ENCODE peak calls at places on chromosomes 4 and X, in six cellular contexts. Z is SK-N-DZ; E is stimulated activated CD8-positive, alpha-beta memory T cell treated with anti-CD3 and anti-CD28 coated beads, Interleukin-7, amount 100 ng/mL, for 4 hours; C is CD4-positive, alpha-beta memory T cell; G is activated naive CD4-positive, alpha-beta T cell treated with anti-CD3 and anti-CD28 coated beads for 36 hours; L is AG09319. W is an unnamed sample.

GRCh38 chr4:140736669-140737343 is 19.4 kb downstream of the TBC1D9 start:
- DNase-seq in Z (no peak), E (no peak), C (no peak), G (no peak), L (no peak), W (no peak)

GRCh38 chrX:128781506-128781905 is 729.3 kb upstream of the ACTRT1 start:
- DNase-seq in Z (peak), E (no peak), C (no peak), G (peak), L (no peak), W (peak)

GRCh38 chr4:166498541-166498940 is 625.5 kb downstream of the TLL1 start:
- DNase-seq in Z (no peak), E (no peak), C (no peak), G (no peak), L (no peak), W (no peak)

GRCh38 chrX:11458175-11458574 is 165.0 kb downstream of the AMELX start:
- DNase-seq in Z (no peak), E (no peak), C (no peak), G (no peak), L (no peak), W (no peak)

GRCh38 chr4:26000274-26000950 is 86.4 kb downstream of the SMIM20 start:
- DNase-seq in Z (no peak), E (no peak), C (no peak), G (no peak), L (no peak), W (no peak)

GRCh38 chr4:147822128-147822527 is 90.2 kb downstream of the ARHGAP10 start:
- DNase-seq in Z (no peak), E (no peak), C (no peak), G (no peak), L (peak), W (no peak)

GRCh38 chr4:95118507-95118906 is 360.8 kb downstream of the BMPR1B start:
- DNase-seq in Z (peak), E (no peak), C (no peak), G (no peak), L (no peak), W (no peak)

GRCh38 chrX:69285881-69286545 is 120.8 kb upstream of the PJA1 start:
- DNase-seq in Z (peak), E (peak), C (no peak), G (peak), L (no peak), W (peak)

GRCh38 chrX:44291468-44292116 is 51.9 kb downstream of the EFHC2 start:
- DNase-seq in Z (no peak), E (no peak), C (no peak), G (no peak), L (no peak), W (no peak)

GRCh38 chr4:41364871-41365270 is 108.1 kb downstream of the UCHL1 start:
- DNase-seq in Z (no peak), E (no peak), C (no peak), G (no peak), L (no peak), W (no peak)

GRCh38 chr4:108738307-108738706 is 24.5 kb downstream of the ETNPPL start:
- DNase-seq in Z (no peak), E (no peak), C (no peak), G (no peak), L (no peak), W (no peak)

GRCh38 chr4:15809058-15809457 is 30.9 kb downstream of the CD38 start:
- DNase-seq in Z (no peak), E (no peak), C (no peak), G (no peak), L (no peak), W (no peak)

W was measured in NCI-H82.